ENCODE peak calls at places on chromosome 16, in seven cellular contexts. Z is hepatocyte; F is lower lobe of right lung; B is astrocyte of the cerebellum; T is mucosa of descending colon; S is CD8-positive, alpha-beta T cell; N is BJ. Q is an unnamed sample.

GRCh38 chr16:64589836-64590235 is 532.0 kb downstream of the CDH11 start:
- DNase-seq in Z (no peak), F (no peak), B (no peak), T (no peak), S (no peak), N (peak; percentile 67), Q (peak; percentile 65)

GRCh38 chr16:72467157-72467759 is 295.3 kb upstream of the PMFBP1 start:
- DNase-seq in Z (peak; percentile 60), F (no peak), B (peak; percentile 45), T (peak; percentile 35), S (no peak), N (no peak), Q (peak; percentile 10)

GRCh38 chr16:7624871-7625766 is 292.5 kb downstream of the RBFOX1 start:
- DNase-seq in Z (no peak), F (no peak), B (no peak), T (no peak), S (no peak), N (no peak), Q (no peak)

GRCh38 chr16:27764869-27765675 is 215.1 kb downstream of the KATNIP start:
- DNase-seq in Z (no peak), F (peak; percentile 33), B (no peak), T (no peak), S (no peak), N (no peak), Q (no peak)

GRCh38 chr16:57607676-57608461 is 20.6 kb upstream of the ADGRG1 start:
- DNase-seq in Z (no peak), F (no peak), B (no peak), T (no peak), S (no peak), N (no peak), Q (no peak)

GRCh38 chr16:19735074-19735867 is 17.2 kb downstream of the IQCK start:
- DNase-seq in Z (no peak), F (no peak), B (no peak), T (no peak), S (no peak), N (no peak), Q (no peak)

GRCh38 chr16:71883849-71884638 is at the start of gene ZNF821:
- DNase-seq in Z (peak; percentile 96), F (peak; percentile 83), B (peak; percentile 28), T (peak; percentile 80), S (peak; percentile 58), N (no peak), Q (no peak)

GRCh38 chr16:3578610-3579551 is 1.7 kb upstream of the NLRC3 start:
- DNase-seq in Z (no peak), F (no peak), B (no peak), T (peak; percentile 39), S (peak; percentile 37), N (no peak), Q (no peak)

GRCh38 chr16:87471278-87472141 is 21.3 kb downstream of the ZCCHC14 start:
- DNase-seq in Z (peak; percentile 56), F (no peak), B (no peak), T (peak; percentile 51), S (no peak), N (no peak), Q (no peak)

GRCh38 chr16:55480228-55480655 is 1.2 kb downstream of the MMP2 start:
- DNase-seq in Z (peak; percentile 85), F (peak; percentile 80), B (peak; percentile 82), T (peak; percentile 66), S (no peak), N (peak; percentile 73), Q (peak; percentile 76)

GRCh38 chr16:12613131-12613991 is 190.3 kb downstream of the CPPED1 start:
- DNase-seq in Z (peak; percentile 75), F (no peak), B (peak; percentile 12), T (peak; percentile 23), S (no peak), N (peak; percentile 2), Q (no peak)

GRCh38 chr16:71476457-71476856 is 12.7 kb downstream of the ZNF19 start:
- DNase-seq in Z (no peak), F (no peak), B (no peak), T (no peak), S (no peak), N (no peak), Q (no peak)

GRCh38 chr16:12891836-12892235 is 9.6 kb upstream of the SHISA9 start:
- DNase-seq in Z (no peak), F (no peak), B (no peak), T (no peak), S (no peak), N (no peak), Q (no peak)

GRCh38 chr16:88063201-88063773 is 112.1 kb downstream of the BANP start:
- DNase-seq in Z (no peak), F (no peak), B (no peak), T (no peak), S (no peak), N (peak; percentile 92), Q (peak; percentile 59)

GRCh38 chr16:16052916-16053315 is 103.5 kb downstream of the ABCC1 start:
- DNase-seq in Z (no peak), F (no peak), B (no peak), T (no peak), S (no peak), N (no peak), Q (no peak)

GRCh38 chr16:3166505-3166886 is 21.5 kb upstream of the OR1F1 start:
- DNase-seq in Z (no peak), F (no peak), B (no peak), T (no peak), S (no peak), N (no peak), Q (no peak)

GRCh38 chr16:53960954-53961616 is 257.1 kb downstream of the FTO start:
- DNase-seq in Z (peak; percentile 13), F (no peak), B (no peak), T (no peak), S (no peak), N (no peak), Q (no peak)

GRCh38 chr16:71919033-71919432 is 23.7 kb downstream of the IST1 start:
- DNase-seq in Z (no peak), F (no peak), B (no peak), T (peak; percentile 33), S (no peak), N (no peak), Q (no peak)

GRCh38 chr16:11796227-11797165 is 562 bp downstream of the ZC3H7A start:
- DNase-seq in Z (peak; percentile 77), F (peak; percentile 79), B (no peak), T (peak; percentile 68), S (no peak), N (no peak), Q (no peak)

GRCh38 chr16:52123063-52123839 is 423.7 kb downstream of the TOX3 start:
- DNase-seq in Z (no peak), F (no peak), B (no peak), T (no peak), S (no peak), N (no peak), Q (no peak)

GRCh38 chr16:7086842-7087616 is 245.6 kb upstream of the RBFOX1 start:
- DNase-seq in Z (peak; percentile 78), F (no peak), B (no peak), T (peak; percentile 5), S (no peak), N (no peak), Q (no peak)

GRCh38 chr16:21156767-21157467 is 1.6 kb upstream of the LDAF1 start:
- DNase-seq in Z (peak; percentile 80), F (no peak), B (peak; percentile 55), T (peak; percentile 68), S (no peak), N (no peak), Q (peak; percentile 52)

GRCh38 chr16:81758376-81758775 is 20.7 kb upstream of the PLCG2 start:
- DNase-seq in Z (no peak), F (no peak), B (no peak), T (no peak), S (no peak), N (no peak), Q (no peak)
- TF ChIP-seq CTCF in Z (no peak), F (no peak), B (no peak), T (no peak), S (no peak), N (no peak), Q (no peak)

DNA sequence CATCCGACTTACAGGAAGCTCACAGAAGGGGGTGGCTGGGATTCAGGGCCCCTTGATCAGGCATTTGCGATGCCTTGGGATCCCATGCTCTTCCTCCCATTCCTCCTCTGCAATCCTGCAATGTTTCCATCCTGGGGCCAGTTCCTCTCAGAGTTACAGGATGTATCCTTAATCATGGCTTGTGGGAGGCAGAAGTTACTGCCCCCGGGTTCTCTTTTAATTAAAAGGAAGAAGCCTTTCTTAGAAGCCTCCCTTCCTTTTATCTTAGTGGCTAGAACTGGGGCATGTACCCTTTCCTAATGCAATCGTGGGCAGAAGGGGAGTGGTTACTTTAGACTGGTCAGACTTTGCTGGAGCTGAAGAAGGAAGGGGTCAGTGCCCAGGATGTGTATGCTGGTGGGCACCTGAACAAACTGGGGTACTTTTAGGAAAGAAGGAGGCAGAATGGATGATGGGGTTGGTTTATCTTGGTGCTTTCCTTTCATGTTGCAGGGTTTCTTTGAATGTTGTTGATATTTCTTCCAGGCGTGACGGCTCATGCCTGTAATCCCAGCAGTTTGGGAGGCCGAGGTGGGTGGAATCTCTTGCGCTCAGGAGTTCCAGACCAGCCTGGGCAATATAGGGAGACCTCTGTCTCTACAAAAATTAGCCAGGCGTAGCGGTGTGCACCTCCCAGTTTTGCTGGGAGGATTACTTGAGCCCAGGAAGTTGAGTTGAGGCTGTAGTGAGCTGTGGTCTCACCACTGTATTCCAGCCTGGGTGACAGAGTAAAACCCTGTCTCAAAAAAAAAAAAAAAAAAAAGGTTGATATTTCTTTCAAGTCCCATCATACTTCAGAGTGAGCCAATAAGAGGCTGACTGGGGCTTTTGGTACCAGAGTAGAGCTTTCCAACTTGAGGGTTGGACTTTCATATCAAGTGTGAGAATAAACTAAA is 13.2 kb upstream of the SPN start:
- DNase-seq in Z (no peak), F (no peak), B (no peak), T (no peak), S (no peak), N (no peak), Q (no peak)
- H3K4me3 ChIP-seq in Z (no peak overlapping the region), F (no peak overlapping the region), B (no peak overlapping the region), T (no peak overlapping the region), S (no peak overlapping the region), N (no peak overlapping the region), Q (no peak overlapping the region)

GRCh38 chr16:89357055-89357454 is 133.3 kb downstream of the ANKRD11 start:
- DNase-seq in Z (no peak), F (no peak), B (no peak), T (no peak), S (no peak), N (no peak), Q (no peak)
- TF ChIP-seq CTCF in Z (no peak), F (no peak), B (no peak), T (no peak), S (no peak), N (no peak), Q (no peak)

DNA sequence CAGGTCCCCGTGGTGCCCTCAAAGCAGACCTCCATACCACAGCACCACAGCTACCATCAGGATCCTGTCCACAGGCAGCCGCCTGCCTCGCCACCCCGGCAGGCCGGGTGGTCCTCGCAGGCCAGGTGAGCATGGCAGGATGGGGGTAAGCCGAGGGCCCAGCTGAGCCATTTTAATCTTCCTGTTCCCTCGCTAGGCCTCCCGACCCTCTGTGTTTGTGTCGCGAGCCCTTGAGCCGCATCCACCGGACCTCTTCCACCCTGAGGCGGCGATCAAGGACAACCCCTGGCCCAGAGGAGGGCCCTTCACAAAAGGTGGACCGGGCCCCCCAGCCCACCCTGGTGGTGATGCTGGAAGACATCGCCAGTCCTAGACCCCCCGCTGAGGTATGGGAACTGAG is 2.0 kb downstream of the PRR14 start:
- DNase-seq in Z (no peak), F (no peak), B (no peak), T (no peak), S (no peak), N (no peak), Q (no peak)
- H3K4me3 ChIP-seq in Z (no peak overlapping the region), F (no peak overlapping the region), B (no peak overlapping the region), T (no peak overlapping the region), S (no peak overlapping the region), N (no peak overlapping the region), Q (peak overlapping the region; percentile 86)

Q was measured in AG04449.